ENCODE peak calls at places on chromosomes 6 and 20, in ten cellular contexts. One of them, this sample, is unnamed.

GRCh38 chr20:48098866-48099265 is 313.6 kb upstream of the SULF2 start:
- DNase-seq in A549: no peak
- DNase-seq in tibial artery: no peak
- DNase-seq in stomach: no peak
- DNase-seq in kidney: no peak
- DNase-seq in CD8-positive, alpha-beta T cell: no peak
- DNase-seq in endothelial cell of umbilical vein: no peak
- DNase-seq in transverse colon: no peak
- DNase-seq in dorsolateral prefrontal cortex: no peak
- DNase-seq in uterus: no peak
- DNase-seq in this sample: no peak

GRCh38 chr6:129073651-129074419 is 190.9 kb downstream of the LAMA2 start:
- DNase-seq in A549: no peak
- DNase-seq in endothelial cell of umbilical vein: peak
- DNase-seq in transverse colon: no peak
- DNase-seq in tibial artery: no peak
- DNase-seq in CD8-positive, alpha-beta T cell: no peak
- DNase-seq in kidney: no peak
- DNase-seq in dorsolateral prefrontal cortex: no peak
- DNase-seq in stomach: no peak
- DNase-seq in uterus: no peak
- DNase-seq in this sample: no peak

GRCh38 chr20:9079038-9079731 is 10.3 kb downstream of the PLCB4 start:
- DNase-seq in dorsolateral prefrontal cortex: no peak
- DNase-seq in stomach: no peak
- DNase-seq in A549: no peak
- DNase-seq in transverse colon: no peak
- DNase-seq in CD8-positive, alpha-beta T cell: no peak
- DNase-seq in kidney: no peak
- DNase-seq in uterus: no peak
- DNase-seq in tibial artery: no peak
- DNase-seq in endothelial cell of umbilical vein: no peak
- DNase-seq in this sample: no peak

GRCh38 chr20:48769111-48769879 is 58.5 kb downstream of the PREX1 start:
- DNase-seq in dorsolateral prefrontal cortex: no peak
- DNase-seq in A549: no peak
- DNase-seq in tibial artery: no peak
- DNase-seq in kidney: no peak
- DNase-seq in transverse colon: no peak
- DNase-seq in endothelial cell of umbilical vein: no peak
- DNase-seq in uterus: no peak
- DNase-seq in stomach: peak
- DNase-seq in CD8-positive, alpha-beta T cell: peak
- DNase-seq in this sample: no peak

GRCh38 chr6:2775003-2775402 is 9.8 kb downstream of the WRNIP1 start:
- DNase-seq in endothelial cell of umbilical vein: no peak
- DNase-seq in CD8-positive, alpha-beta T cell: no peak
- DNase-seq in kidney: no peak
- DNase-seq in tibial artery: no peak
- DNase-seq in uterus: no peak
- DNase-seq in stomach: no peak
- DNase-seq in transverse colon: no peak
- DNase-seq in A549: no peak
- DNase-seq in dorsolateral prefrontal cortex: no peak
- DNase-seq in this sample: no peak

GRCh38 chr20:4694076-4694475 is 27.6 kb upstream of the PRND start:
- DNase-seq in stomach: no peak
- DNase-seq in kidney: no peak
- DNase-seq in A549: no peak
- DNase-seq in endothelial cell of umbilical vein: no peak
- DNase-seq in transverse colon: no peak
- DNase-seq in uterus: no peak
- DNase-seq in tibial artery: no peak
- DNase-seq in dorsolateral prefrontal cortex: no peak
- DNase-seq in CD8-positive, alpha-beta T cell: no peak
- DNase-seq in this sample: no peak

GRCh38 chr6:151763938-151764680 is 43.4 kb upstream of the ESR1 start:
- DNase-seq in kidney: peak
- DNase-seq in CD8-positive, alpha-beta T cell: peak
- DNase-seq in A549: peak
- DNase-seq in dorsolateral prefrontal cortex: peak
- DNase-seq in transverse colon: peak
- DNase-seq in stomach: peak
- DNase-seq in uterus: peak
- DNase-seq in tibial artery: peak
- DNase-seq in endothelial cell of umbilical vein: peak
- DNase-seq in this sample: peak

GRCh38 chr20:62577447-62577846 is 64.9 kb upstream of the SLCO4A1 start:
- DNase-seq in uterus: no peak
- DNase-seq in stomach: peak
- DNase-seq in endothelial cell of umbilical vein: no peak
- DNase-seq in dorsolateral prefrontal cortex: no peak
- DNase-seq in CD8-positive, alpha-beta T cell: no peak
- DNase-seq in kidney: no peak
- DNase-seq in tibial artery: no peak
- DNase-seq in transverse colon: peak
- DNase-seq in A549: no peak
- DNase-seq in this sample: no peak

GRCh38 chr6:125201961-125202729 is 48.6 kb downstream of the TPD52L1 start:
- DNase-seq in dorsolateral prefrontal cortex: no peak
- DNase-seq in A549: peak
- DNase-seq in kidney: no peak
- DNase-seq in uterus: peak
- DNase-seq in endothelial cell of umbilical vein: peak
- DNase-seq in transverse colon: peak
- DNase-seq in tibial artery: peak
- DNase-seq in CD8-positive, alpha-beta T cell: no peak
- DNase-seq in stomach: peak
- DNase-seq in this sample: peak

GRCh38 chr6:36373368-36374009 is 14.0 kb downstream of the ETV7 start:
- DNase-seq in stomach: no peak
- DNase-seq in A549: no peak
- DNase-seq in dorsolateral prefrontal cortex: no peak
- DNase-seq in kidney: no peak
- DNase-seq in uterus: no peak
- DNase-seq in CD8-positive, alpha-beta T cell: no peak
- DNase-seq in endothelial cell of umbilical vein: no peak
- DNase-seq in tibial artery: no peak
- DNase-seq in transverse colon: no peak
- DNase-seq in this sample: no peak

GRCh38 chr20:36861625-36861874 is 14.4 kb upstream of the TLDC2 start:
- DNase-seq in dorsolateral prefrontal cortex: no peak
- DNase-seq in transverse colon: no peak
- DNase-seq in kidney: no peak
- DNase-seq in uterus: no peak
- DNase-seq in CD8-positive, alpha-beta T cell: no peak
- DNase-seq in stomach: no peak
- DNase-seq in endothelial cell of umbilical vein: no peak
- DNase-seq in tibial artery: no peak
- DNase-seq in A549: no peak
- DNase-seq in this sample: peak

GRCh38 chr20:61288331-61288784 is 36.3 kb downstream of the CDH4 start:
- DNase-seq in CD8-positive, alpha-beta T cell: no peak
- DNase-seq in A549: no peak
- DNase-seq in transverse colon: no peak
- DNase-seq in tibial artery: no peak
- DNase-seq in kidney: no peak
- DNase-seq in uterus: no peak
- DNase-seq in endothelial cell of umbilical vein: no peak
- DNase-seq in stomach: no peak
- DNase-seq in dorsolateral prefrontal cortex: peak
- DNase-seq in this sample: no peak

GRCh38 chr6:150235218-150235617 is 92.4 kb downstream of the PPP1R14C start:
- DNase-seq in stomach: no peak
- DNase-seq in kidney: no peak
- DNase-seq in endothelial cell of umbilical vein: no peak
- DNase-seq in transverse colon: no peak
- DNase-seq in CD8-positive, alpha-beta T cell: no peak
- DNase-seq in dorsolateral prefrontal cortex: no peak
- DNase-seq in A549: no peak
- DNase-seq in uterus: no peak
- DNase-seq in tibial artery: no peak
- DNase-seq in this sample: no peak

GRCh38 chr20:61253264-61253639 is 1.2 kb downstream of the CDH4 start:
- DNase-seq in endothelial cell of umbilical vein: no peak
- DNase-seq in tibial artery: no peak
- DNase-seq in stomach: no peak
- DNase-seq in A549: peak
- DNase-seq in dorsolateral prefrontal cortex: peak
- DNase-seq in kidney: no peak
- DNase-seq in transverse colon: no peak
- DNase-seq in uterus: no peak
- DNase-seq in CD8-positive, alpha-beta T cell: no peak
- DNase-seq in this sample: no peak

GRCh38 chr6:36241728-36242127 is 28.1 kb upstream of the PNPLA1 start:
- DNase-seq in stomach: no peak
- DNase-seq in endothelial cell of umbilical vein: no peak
- DNase-seq in tibial artery: no peak
- DNase-seq in A549: no peak
- DNase-seq in kidney: no peak
- DNase-seq in transverse colon: no peak
- DNase-seq in dorsolateral prefrontal cortex: peak
- DNase-seq in uterus: no peak
- DNase-seq in CD8-positive, alpha-beta T cell: no peak
- DNase-seq in this sample: no peak

GRCh38 chr6:1239805-1240204 is 72.1 kb upstream of the FOXQ1 start:
- DNase-seq in A549: no peak
- DNase-seq in kidney: no peak
- DNase-seq in dorsolateral prefrontal cortex: no peak
- DNase-seq in uterus: no peak
- DNase-seq in transverse colon: no peak
- DNase-seq in stomach: no peak
- DNase-seq in CD8-positive, alpha-beta T cell: no peak
- DNase-seq in endothelial cell of umbilical vein: no peak
- DNase-seq in tibial artery: no peak
- DNase-seq in this sample: no peak
- H3K4me3 ChIP-seq in A549: no peak
- H3K4me3 ChIP-seq in kidney: no peak
- H3K4me3 ChIP-seq in dorsolateral prefrontal cortex: no peak
- H3K4me3 ChIP-seq in uterus: no peak
- H3K4me3 ChIP-seq in transverse colon: no peak
- H3K4me3 ChIP-seq in stomach: no peak
- H3K4me3 ChIP-seq in CD8-positive, alpha-beta T cell: no peak
- H3K4me3 ChIP-seq in endothelial cell of umbilical vein: no peak
- H3K4me3 ChIP-seq in tibial artery: no peak
- H3K4me3 ChIP-seq in this sample: no peak

GRCh38 chr6:169212897-169213813 is 40.5 kb downstream of the THBS2 start:
- DNase-seq in tibial artery: peak
- DNase-seq in A549: peak
- DNase-seq in kidney: peak
- DNase-seq in uterus: peak
- DNase-seq in dorsolateral prefrontal cortex: peak
- DNase-seq in stomach: peak
- DNase-seq in transverse colon: peak
- DNase-seq in endothelial cell of umbilical vein: peak
- DNase-seq in CD8-positive, alpha-beta T cell: peak
- DNase-seq in this sample: peak
- TF ChIP-seq CTCF in tibial artery: peak
- TF ChIP-seq CTCF in A549: no peak
- TF ChIP-seq CTCF in kidney: peak
- TF ChIP-seq CTCF in uterus: peak
- TF ChIP-seq CTCF in dorsolateral prefrontal cortex: peak
- TF ChIP-seq CTCF in stomach: peak
- TF ChIP-seq CTCF in transverse colon: no peak
- TF ChIP-seq CTCF in endothelial cell of umbilical vein: peak
- TF ChIP-seq CTCF in CD8-positive, alpha-beta T cell: no peak
- TF ChIP-seq CTCF in this sample: peak

DNA sequence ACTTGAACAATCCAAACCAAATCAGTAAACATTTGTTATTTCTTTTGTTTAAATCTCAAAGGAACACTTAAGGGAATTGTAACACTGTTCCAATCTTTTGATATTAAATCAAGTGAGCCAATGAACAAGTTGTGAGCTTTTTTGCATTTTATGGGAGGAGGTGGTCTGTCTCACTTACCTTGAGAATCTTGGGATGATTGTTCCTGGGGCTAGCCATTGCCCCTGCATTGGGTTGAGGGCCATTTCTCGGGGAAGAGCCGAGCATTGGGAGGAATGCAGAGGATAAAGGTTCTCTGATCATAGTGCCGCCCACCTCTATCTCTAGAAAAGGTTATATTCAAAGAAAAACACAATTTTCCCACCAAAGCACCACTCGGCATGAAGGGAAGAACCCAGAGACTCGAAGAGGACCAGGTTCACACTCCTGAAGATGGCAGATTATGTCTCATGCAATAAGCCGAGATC is 13.8 kb upstream of the TFB1M start:
- DNase-seq in tibial artery: no peak
- DNase-seq in A549: no peak
- DNase-seq in kidney: no peak
- DNase-seq in dorsolateral prefrontal cortex: no peak
- DNase-seq in transverse colon: no peak
- DNase-seq in CD8-positive, alpha-beta T cell: no peak
- DNase-seq in uterus: no peak
- DNase-seq in stomach: no peak
- DNase-seq in endothelial cell of umbilical vein: no peak
- DNase-seq in this sample: no peak
- H3K27ac ChIP-seq in tibial artery: no peak
- H3K27ac ChIP-seq in A549: peak
- H3K27ac ChIP-seq in kidney: no peak
- H3K27ac ChIP-seq in dorsolateral prefrontal cortex: no peak
- H3K27ac ChIP-seq in transverse colon: no peak
- H3K27ac ChIP-seq in CD8-positive, alpha-beta T cell: no peak
- H3K27ac ChIP-seq in uterus: no peak
- H3K27ac ChIP-seq in stomach: peak
- H3K27ac ChIP-seq in endothelial cell of umbilical vein: peak
- H3K27ac ChIP-seq in this sample: no peak

GRCh38 chr6:7438011-7438410 is 48.4 kb downstream of the RIOK1 start:
- DNase-seq in uterus: no peak
- DNase-seq in A549: no peak
- DNase-seq in stomach: no peak
- DNase-seq in dorsolateral prefrontal cortex: no peak
- DNase-seq in kidney: no peak
- DNase-seq in CD8-positive, alpha-beta T cell: no peak
- DNase-seq in endothelial cell of umbilical vein: no peak
- DNase-seq in transverse colon: no peak
- DNase-seq in tibial artery: no peak
- DNase-seq in this sample: no peak

GRCh38 chr6:7440476-7440875 is 50.9 kb downstream of the RIOK1 start:
- DNase-seq in endothelial cell of umbilical vein: no peak
- DNase-seq in CD8-positive, alpha-beta T cell: no peak
- DNase-seq in dorsolateral prefrontal cortex: no peak
- DNase-seq in uterus: no peak
- DNase-seq in kidney: no peak
- DNase-seq in stomach: no peak
- DNase-seq in transverse colon: no peak
- DNase-seq in tibial artery: no peak
- DNase-seq in A549: no peak
- DNase-seq in this sample: no peak

GRCh38 chr6:7441048-7441775 is 51.6 kb downstream of the RIOK1 start:
- DNase-seq in transverse colon: no peak
- DNase-seq in kidney: no peak
- DNase-seq in endothelial cell of umbilical vein: no peak
- DNase-seq in dorsolateral prefrontal cortex: no peak
- DNase-seq in CD8-positive, alpha-beta T cell: no peak
- DNase-seq in uterus: no peak
- DNase-seq in stomach: no peak
- DNase-seq in A549: no peak
- DNase-seq in tibial artery: no peak
- DNase-seq in this sample: no peak

GRCh38 chr6:7442467-7442866 is 52.9 kb downstream of the RIOK1 start:
- DNase-seq in A549: no peak
- DNase-seq in stomach: no peak
- DNase-seq in kidney: no peak
- DNase-seq in CD8-positive, alpha-beta T cell: no peak
- DNase-seq in transverse colon: no peak
- DNase-seq in dorsolateral prefrontal cortex: no peak
- DNase-seq in uterus: no peak
- DNase-seq in endothelial cell of umbilical vein: no peak
- DNase-seq in tibial artery: no peak
- DNase-seq in this sample: no peak

GRCh38 chr6:7439243-7439642 is 49.6 kb downstream of the RIOK1 start:
- DNase-seq in stomach: no peak
- DNase-seq in transverse colon: no peak
- DNase-seq in dorsolateral prefrontal cortex: no peak
- DNase-seq in uterus: no peak
- DNase-seq in CD8-positive, alpha-beta T cell: no peak
- DNase-seq in A549: no peak
- DNase-seq in kidney: no peak
- DNase-seq in tibial artery: no peak
- DNase-seq in endothelial cell of umbilical vein: no peak
- DNase-seq in this sample: no peak
- H3K4me3 ChIP-seq in stomach: no peak
- H3K4me3 ChIP-seq in transverse colon: no peak
- H3K4me3 ChIP-seq in dorsolateral prefrontal cortex: no peak
- H3K4me3 ChIP-seq in uterus: no peak
- H3K4me3 ChIP-seq in CD8-positive, alpha-beta T cell: no peak
- H3K4me3 ChIP-seq in A549: no peak
- H3K4me3 ChIP-seq in kidney: no peak
- H3K4me3 ChIP-seq in tibial artery: no peak
- H3K4me3 ChIP-seq in endothelial cell of umbilical vein: no peak
- H3K4me3 ChIP-seq in this sample: no peak